ENCODE peak calls at places on chromosomes 7 and 10, in five cellular contexts. One of them, this sample, is unnamed.

GRCh38 chr7:150952331-150953050 is 25.6 kb downstream of the KCNH2 start:
- DNase-seq in cardiac fibroblast: no peak
- DNase-seq in NCI-H2171 treated with DMSO at 0.1 percent for 48 hours: no peak
- DNase-seq in ascending aorta: no peak
- DNase-seq in foreskin fibroblast: no peak
- DNase-seq in this sample: no peak

GRCh38 chr10:101561068-101561915 is 26.8 kb downstream of the POLL start:
- DNase-seq in ascending aorta: peak
- DNase-seq in NCI-H2171 treated with DMSO at 0.1 percent for 48 hours: no peak
- DNase-seq in foreskin fibroblast: no peak
- DNase-seq in cardiac fibroblast: no peak
- DNase-seq in this sample: no peak

GRCh38 chr10:84845628-84846261 is 517.4 kb downstream of the CCSER2 start:
- DNase-seq in ascending aorta: no peak
- DNase-seq in cardiac fibroblast: no peak
- DNase-seq in foreskin fibroblast: no peak
- DNase-seq in NCI-H2171 treated with DMSO at 0.1 percent for 48 hours: peak
- DNase-seq in this sample: no peak

GRCh38 chr7:128699895-128700294 is 27.8 kb downstream of the GARIN1A start:
- DNase-seq in cardiac fibroblast: no peak
- DNase-seq in ascending aorta: no peak
- DNase-seq in NCI-H2171 treated with DMSO at 0.1 percent for 48 hours: no peak
- DNase-seq in foreskin fibroblast: no peak
- DNase-seq in this sample: no peak

GRCh38 chr10:68261132-68261856 is 29.4 kb upstream of the ATOH7 start:
- DNase-seq in ascending aorta: no peak
- DNase-seq in foreskin fibroblast: no peak
- DNase-seq in cardiac fibroblast: no peak
- DNase-seq in NCI-H2171 treated with DMSO at 0.1 percent for 48 hours: no peak
- DNase-seq in this sample: no peak

GRCh38 chr7:139117599-139118233 is 8.2 kb upstream of the ZC3HAV1 start:
- DNase-seq in cardiac fibroblast: no peak
- DNase-seq in NCI-H2171 treated with DMSO at 0.1 percent for 48 hours: no peak
- DNase-seq in ascending aorta: no peak
- DNase-seq in foreskin fibroblast: no peak
- DNase-seq in this sample: no peak

GRCh38 chr10:121365566-121365965 is 232.7 kb downstream of the FGFR2 start:
- DNase-seq in ascending aorta: no peak
- DNase-seq in foreskin fibroblast: no peak
- DNase-seq in NCI-H2171 treated with DMSO at 0.1 percent for 48 hours: no peak
- DNase-seq in cardiac fibroblast: no peak
- DNase-seq in this sample: no peak

GRCh38 chr10:75984067-75984466 is 552.6 kb downstream of the LRMDA start:
- DNase-seq in cardiac fibroblast: no peak
- DNase-seq in ascending aorta: no peak
- DNase-seq in NCI-H2171 treated with DMSO at 0.1 percent for 48 hours: no peak
- DNase-seq in foreskin fibroblast: no peak
- DNase-seq in this sample: no peak

GRCh38 chr7:147567043-147567442 is 1023.5 kb upstream of the C7orf33 start:
- DNase-seq in NCI-H2171 treated with DMSO at 0.1 percent for 48 hours: no peak
- DNase-seq in ascending aorta: no peak
- DNase-seq in cardiac fibroblast: no peak
- DNase-seq in foreskin fibroblast: no peak
- DNase-seq in this sample: no peak

GRCh38 chr7:1707756-1708611 is 37.9 kb downstream of the ELFN1 start:
- DNase-seq in ascending aorta: peak
- DNase-seq in cardiac fibroblast: no peak
- DNase-seq in foreskin fibroblast: no peak
- DNase-seq in NCI-H2171 treated with DMSO at 0.1 percent for 48 hours: no peak
- DNase-seq in this sample: no peak

This sample was measured in fibroblast of pulmonary artery.